ENCODE peak calls at places on chromosomes 7 and 10, in eight cellular contexts. One of them, this sample, is unnamed.

GRCh38 chr10:46541735-46542566 is 14.5 kb downstream of the GPRIN2 start:
- DNase-seq in ovary: peak
- DNase-seq in transverse colon: peak
- DNase-seq in tibial nerve: peak
- DNase-seq in H1: no peak
- DNase-seq in stomach: peak
- DNase-seq in A549: peak
- DNase-seq in sigmoid colon: no peak
- DNase-seq in this sample: no peak

GRCh38 chr10:107689318-107689717 is 524.8 kb upstream of the SORCS1 start:
- DNase-seq in ovary: no peak
- DNase-seq in transverse colon: no peak
- DNase-seq in tibial nerve: no peak
- DNase-seq in H1: no peak
- DNase-seq in stomach: no peak
- DNase-seq in A549: no peak
- DNase-seq in sigmoid colon: no peak
- DNase-seq in this sample: no peak

GRCh38 chr7:17152698-17153097 is 145.8 kb upstream of the AHR start:
- DNase-seq in ovary: no peak
- DNase-seq in transverse colon: no peak
- DNase-seq in tibial nerve: no peak
- DNase-seq in H1: no peak
- DNase-seq in stomach: no peak
- DNase-seq in A549: no peak
- DNase-seq in sigmoid colon: no peak
- DNase-seq in this sample: no peak

GRCh38 chr10:52453501-52453900 is 139.4 kb downstream of the DKK1 start:
- DNase-seq in ovary: no peak
- DNase-seq in transverse colon: no peak
- DNase-seq in tibial nerve: no peak
- DNase-seq in H1: no peak
- DNase-seq in stomach: no peak
- DNase-seq in A549: no peak
- DNase-seq in sigmoid colon: no peak
- DNase-seq in this sample: no peak

GRCh38 chr10:21336476-21337170 is 188.9 kb downstream of the SKIDA1 start:
- DNase-seq in ovary: peak
- DNase-seq in transverse colon: no peak
- DNase-seq in tibial nerve: no peak
- DNase-seq in H1: peak
- DNase-seq in stomach: no peak
- DNase-seq in A549: peak
- DNase-seq in sigmoid colon: no peak
- DNase-seq in this sample: no peak

GRCh38 chr10:88374392-88375145 is 208.5 kb downstream of the RNLS start:
- DNase-seq in ovary: no peak
- DNase-seq in transverse colon: no peak
- DNase-seq in tibial nerve: no peak
- DNase-seq in H1: no peak
- DNase-seq in stomach: no peak
- DNase-seq in A549: no peak
- DNase-seq in sigmoid colon: no peak
- DNase-seq in this sample: no peak

GRCh38 chr10:94174838-94175237 is 181.1 kb downstream of the PLCE1 start:
- DNase-seq in ovary: no peak
- DNase-seq in transverse colon: no peak
- DNase-seq in tibial nerve: no peak
- DNase-seq in H1: no peak
- DNase-seq in stomach: no peak
- DNase-seq in A549: no peak
- DNase-seq in sigmoid colon: no peak
- DNase-seq in this sample: no peak

GRCh38 chr10:128096486-128097199 is 29.6 kb downstream of the MKI67 start:
- DNase-seq in ovary: no peak
- DNase-seq in transverse colon: no peak
- DNase-seq in tibial nerve: no peak
- DNase-seq in H1: no peak
- DNase-seq in stomach: no peak
- DNase-seq in A549: no peak
- DNase-seq in sigmoid colon: no peak
- DNase-seq in this sample: no peak

GRCh38 chr10:125961743-125962142 is 65.4 kb downstream of the FANK1 start:
- DNase-seq in ovary: no peak
- DNase-seq in transverse colon: no peak
- DNase-seq in tibial nerve: no peak
- DNase-seq in H1: no peak
- DNase-seq in stomach: no peak
- DNase-seq in A549: no peak
- DNase-seq in sigmoid colon: no peak
- DNase-seq in this sample: no peak

GRCh38 chr7:85106719-85107118 is 80.1 kb downstream of the SEMA3D start:
- DNase-seq in ovary: no peak
- DNase-seq in transverse colon: no peak
- DNase-seq in tibial nerve: no peak
- DNase-seq in H1: no peak
- DNase-seq in stomach: no peak
- DNase-seq in A549: no peak
- DNase-seq in sigmoid colon: no peak
- DNase-seq in this sample: no peak

GRCh38 chr7:84108787-84109186 is 85.8 kb downstream of the SEMA3A start:
- DNase-seq in ovary: no peak
- DNase-seq in transverse colon: no peak
- DNase-seq in tibial nerve: no peak
- DNase-seq in H1: no peak
- DNase-seq in stomach: no peak
- DNase-seq in A549: no peak
- DNase-seq in sigmoid colon: no peak
- DNase-seq in this sample: no peak

GRCh38 chr7:1847260-1848001 is 177.4 kb downstream of the ELFN1 start:
- DNase-seq in ovary: no peak
- DNase-seq in transverse colon: no peak
- DNase-seq in tibial nerve: no peak
- DNase-seq in H1: no peak
- DNase-seq in stomach: no peak
- DNase-seq in A549: no peak
- DNase-seq in sigmoid colon: peak
- DNase-seq in this sample: no peak

GRCh38 chr10:49144021-49144720 is 10.3 kb upstream of the FAM170B start:
- DNase-seq in ovary: no peak
- DNase-seq in transverse colon: no peak
- DNase-seq in tibial nerve: no peak
- DNase-seq in H1: no peak
- DNase-seq in stomach: no peak
- DNase-seq in A549: no peak
- DNase-seq in sigmoid colon: no peak
- DNase-seq in this sample: no peak

GRCh38 chr10:33588974-33589600 is 254.6 kb upstream of the NRP1 start:
- DNase-seq in ovary: no peak
- DNase-seq in transverse colon: no peak
- DNase-seq in tibial nerve: no peak
- DNase-seq in H1: no peak
- DNase-seq in stomach: no peak
- DNase-seq in A549: no peak
- DNase-seq in sigmoid colon: no peak
- DNase-seq in this sample: no peak

GRCh38 chr7:140005754-140006503 is 56.8 kb downstream of the PARP12 start:
- DNase-seq in ovary: no peak
- DNase-seq in transverse colon: no peak
- DNase-seq in tibial nerve: no peak
- DNase-seq in H1: peak
- DNase-seq in stomach: no peak
- DNase-seq in A549: peak
- DNase-seq in sigmoid colon: peak
- DNase-seq in this sample: no peak

GRCh38 chr10:34905200-34905927 is 90.3 kb upstream of the PARD3 start:
- DNase-seq in ovary: no peak
- DNase-seq in transverse colon: no peak
- DNase-seq in tibial nerve: no peak
- DNase-seq in H1: peak
- DNase-seq in stomach: no peak
- DNase-seq in A549: no peak
- DNase-seq in sigmoid colon: peak
- DNase-seq in this sample: no peak

GRCh38 chr10:1050145-1050544 is 1.2 kb upstream of the IDI1 start:
- DNase-seq in ovary: no peak
- DNase-seq in transverse colon: no peak
- DNase-seq in tibial nerve: no peak
- DNase-seq in H1: no peak
- DNase-seq in stomach: no peak
- DNase-seq in A549: peak
- DNase-seq in sigmoid colon: no peak
- DNase-seq in this sample: no peak

GRCh38 chr10:49093922-49094321 is 21.4 kb downstream of the VSTM4 start:
- DNase-seq in ovary: no peak
- DNase-seq in transverse colon: no peak
- DNase-seq in tibial nerve: no peak
- DNase-seq in H1: no peak
- DNase-seq in stomach: no peak
- DNase-seq in A549: no peak
- DNase-seq in sigmoid colon: no peak
- DNase-seq in this sample: no peak

GRCh38 chr7:19106308-19107141 is 10.9 kb downstream of the TWIST1 start:
- DNase-seq in ovary: no peak
- DNase-seq in transverse colon: no peak
- DNase-seq in tibial nerve: no peak
- DNase-seq in H1: peak
- DNase-seq in stomach: no peak
- DNase-seq in A549: no peak
- DNase-seq in sigmoid colon: no peak
- DNase-seq in this sample: no peak

GRCh38 chr7:30971840-30972563 is 8.2 kb downstream of the GHRHR start:
- DNase-seq in ovary: no peak
- DNase-seq in transverse colon: no peak
- DNase-seq in tibial nerve: no peak
- DNase-seq in H1: no peak
- DNase-seq in stomach: no peak
- DNase-seq in A549: no peak
- DNase-seq in sigmoid colon: no peak
- DNase-seq in this sample: peak

GRCh38 chr7:91379246-91379645 is 115.0 kb downstream of the FZD1 start:
- DNase-seq in ovary: no peak
- DNase-seq in transverse colon: no peak
- DNase-seq in tibial nerve: no peak
- DNase-seq in H1: no peak
- DNase-seq in stomach: no peak
- DNase-seq in A549: no peak
- DNase-seq in sigmoid colon: no peak
- DNase-seq in this sample: no peak

GRCh38 chr10:20891338-20891714 is 5.8 kb downstream of the NEBL start:
- DNase-seq in ovary: no peak
- DNase-seq in transverse colon: no peak
- DNase-seq in tibial nerve: no peak
- DNase-seq in H1: no peak
- DNase-seq in stomach: no peak
- DNase-seq in A549: no peak
- DNase-seq in sigmoid colon: no peak
- DNase-seq in this sample: no peak

GRCh38 chr7:70557281-70557680 is 574.7 kb upstream of the GALNT17 start:
- DNase-seq in ovary: no peak
- DNase-seq in transverse colon: no peak
- DNase-seq in tibial nerve: no peak
- DNase-seq in H1: no peak
- DNase-seq in stomach: no peak
- DNase-seq in A549: no peak
- DNase-seq in sigmoid colon: no peak
- DNase-seq in this sample: no peak
- TF ChIP-seq EP300 in ovary: no peak
- TF ChIP-seq EP300 in transverse colon: no peak
- TF ChIP-seq EP300 in tibial nerve: no peak
- TF ChIP-seq EP300 in H1: no peak
- TF ChIP-seq EP300 in stomach: no peak
- TF ChIP-seq EP300 in A549: no peak
- TF ChIP-seq EP300 in sigmoid colon: no peak
- TF ChIP-seq EP300 in this sample: no peak

DNA sequence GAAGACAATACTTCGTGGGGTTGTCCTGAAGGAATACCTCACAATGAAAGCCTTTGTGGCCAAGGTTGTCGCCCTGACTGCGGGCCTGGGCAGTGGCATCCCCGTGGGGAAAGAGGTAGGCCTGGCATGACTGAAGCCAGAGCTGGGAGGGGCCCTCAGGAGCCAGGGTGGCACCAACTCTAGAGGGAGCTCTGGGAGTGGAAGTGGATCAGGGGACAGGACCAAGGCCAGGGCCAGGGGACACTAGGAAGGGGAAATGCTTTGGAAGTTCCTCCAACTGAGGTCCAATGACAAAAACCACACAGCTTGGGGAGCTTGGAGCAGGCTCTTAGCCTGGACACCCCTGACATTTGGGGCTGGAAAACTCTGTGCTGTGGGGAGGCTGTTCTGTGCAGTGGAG is 5.8 kb downstream of the CLCN1 start:
- DNase-seq in ovary: no peak
- DNase-seq in transverse colon: peak
- DNase-seq in tibial nerve: no peak
- DNase-seq in H1: no peak
- DNase-seq in stomach: peak
- DNase-seq in A549: peak
- DNase-seq in sigmoid colon: no peak
- DNase-seq in this sample: no peak
- TF ChIP-seq EP300 in ovary: no peak
- TF ChIP-seq EP300 in transverse colon: no peak
- TF ChIP-seq EP300 in tibial nerve: no peak
- TF ChIP-seq EP300 in H1: no peak
- TF ChIP-seq EP300 in stomach: no peak
- TF ChIP-seq EP300 in A549: no peak
- TF ChIP-seq EP300 in sigmoid colon: no peak
- TF ChIP-seq EP300 in this sample: no peak

GRCh38 chr7:110170762-110171161 is 920.2 kb upstream of the LRRN3 start:
- DNase-seq in ovary: no peak
- DNase-seq in transverse colon: no peak
- DNase-seq in tibial nerve: no peak
- DNase-seq in H1: no peak
- DNase-seq in stomach: no peak
- DNase-seq in A549: no peak
- DNase-seq in sigmoid colon: no peak
- DNase-seq in this sample: no peak

DNA sequence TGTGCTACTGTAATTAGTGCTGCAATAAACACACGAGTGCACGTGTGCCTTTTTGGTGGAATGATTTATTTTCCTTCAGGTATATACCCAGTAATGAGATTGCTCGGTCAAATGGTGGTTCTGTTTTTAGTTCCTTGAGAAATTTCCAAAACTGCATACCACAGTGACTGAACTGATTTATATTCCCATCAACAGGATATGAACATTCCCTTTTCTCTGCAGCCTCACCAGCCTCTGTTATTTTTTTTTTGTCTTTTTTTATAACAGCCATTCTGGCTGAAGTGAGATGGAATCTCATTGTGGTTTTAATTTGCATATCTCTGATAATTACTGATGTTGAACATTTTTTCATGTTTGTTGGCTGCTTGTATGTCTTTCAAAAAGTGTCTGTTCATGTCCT is 922.9 kb upstream of the LRRN3 start:
- DNase-seq in ovary: no peak
- DNase-seq in transverse colon: no peak
- DNase-seq in tibial nerve: no peak
- DNase-seq in H1: no peak
- DNase-seq in stomach: no peak
- DNase-seq in A549: no peak
- DNase-seq in sigmoid colon: no peak
- DNase-seq in this sample: no peak
- TF ChIP-seq EP300 in ovary: no peak
- TF ChIP-seq EP300 in transverse colon: no peak
- TF ChIP-seq EP300 in tibial nerve: no peak
- TF ChIP-seq EP300 in H1: no peak
- TF ChIP-seq EP300 in stomach: no peak
- TF ChIP-seq EP300 in A549: no peak
- TF ChIP-seq EP300 in sigmoid colon: no peak
- TF ChIP-seq EP300 in this sample: no peak

GRCh38 chr10:116268976-116269375 is 4.0 kb downstream of the GFRA1 start:
- DNase-seq in ovary: no peak
- DNase-seq in transverse colon: no peak
- DNase-seq in tibial nerve: no peak
- DNase-seq in H1: no peak
- DNase-seq in stomach: no peak
- DNase-seq in A549: peak
- DNase-seq in sigmoid colon: no peak
- DNase-seq in this sample: no peak
- TF ChIP-seq EP300 in ovary: no peak
- TF ChIP-seq EP300 in transverse colon: no peak
- TF ChIP-seq EP300 in tibial nerve: no peak
- TF ChIP-seq EP300 in H1: no peak
- TF ChIP-seq EP300 in stomach: no peak
- TF ChIP-seq EP300 in A549: no peak
- TF ChIP-seq EP300 in sigmoid colon: no peak
- TF ChIP-seq EP300 in this sample: no peak